ENCODE peak calls at places on chromosome 3, in six cellular contexts. D is esophagus muscularis mucosa, M is epithelial cell of esophagus, J is chondrocyte, T is AG04450, Y is tibial nerve. O is an unnamed sample.
A peak's percentile ranks its signal among the peaks of the same experiment; 100 is the strongest.

GRCh38 chr3:71723452-71724170 is 1.6 kb downstream of the EIF4E3 start:
- DNase-seq in T (no peak), M (no peak), D (no peak), J (no peak), Y (no peak), O (no peak)

GRCh38 chr3:66302288-66302687 is 81.5 kb downstream of the SLC25A26 start:
- DNase-seq in Y (no peak), D (no peak), J (no peak), T (no peak), M (no peak), O (no peak)

GRCh38 chr3:185979721-185980121 is 41.9 kb upstream of the TRA2B start:
- DNase-seq in T (no peak), J (no peak), D (no peak), Y (no peak), M (no peak), O (no peak)

GRCh38 chr3:31785734-31786133 is 195.3 kb downstream of the OSBPL10 start:
- DNase-seq in M (peak; percentile 60), T (no peak), J (no peak), Y (no peak), D (no peak), O (no peak)

GRCh38 chr3:107969994-107970896 is 120.6 kb downstream of the CD47 start:
- DNase-seq in D (no peak), T (no peak), J (no peak), Y (no peak), M (peak; percentile 52), O (peak; percentile 85)

GRCh38 chr3:190101320-190102117 is 19.2 kb downstream of the P3H2 start:
- DNase-seq in M (no peak), Y (no peak), T (no peak), J (no peak), D (no peak), O (peak; percentile 53)

GRCh38 chr3:1703169-1703568 is 395.5 kb upstream of the CNTN4 start:
- DNase-seq in J (no peak), T (no peak), D (no peak), M (no peak), Y (no peak), O (no peak)

GRCh38 chr3:132568427-132568826 is 28.6 kb upstream of the ACKR4 start:
- DNase-seq in D (no peak), Y (no peak), T (no peak), J (no peak), M (no peak), O (no peak)

GRCh38 chr3:133238015-133238414 is 161.8 kb upstream of the BFSP2 start:
- DNase-seq in Y (no peak), J (no peak), D (no peak), M (no peak), T (no peak), O (peak; percentile 4)

GRCh38 chr3:120642368-120642948 is 39.6 kb downstream of the HGD start:
- DNase-seq in J (no peak), M (no peak), Y (no peak), T (peak; percentile 58), D (no peak), O (peak; percentile 52)

GRCh38 chr3:42204867-42205599 is 61.0 kb downstream of the CCK start:
- DNase-seq in Y (no peak), D (no peak), T (no peak), M (no peak), J (no peak), O (no peak)

GRCh38 chr3:49722896-49723295 is 855 bp downstream of the GMPPB start:
- DNase-seq in M (no peak), Y (no peak), J (no peak), T (no peak), D (no peak), O (no peak)

GRCh38 chr3:128607710-128608048 is 42.9 kb downstream of the RPN1 start:
- DNase-seq in Y (no peak), D (no peak), M (no peak), T (no peak), J (no peak), O (no peak)

GRCh38 chr3:80190051-80190450 is 422.3 kb upstream of the ROBO1 start:
- DNase-seq in T (no peak), M (peak; percentile 77), D (no peak), Y (no peak), J (no peak), O (peak; percentile 87)

GRCh38 chr3:155602307-155602706 is 142.6 kb downstream of the PLCH1 start:
- DNase-seq in J (no peak), T (no peak), M (no peak), Y (no peak), D (no peak), O (no peak)

GRCh38 chr3:47416041-47416440 is 35.2 kb downstream of the PTPN23 start:
- DNase-seq in M (no peak), T (no peak), Y (no peak), J (no peak), D (no peak), O (no peak)

GRCh38 chr3:100041328-100041749 is 73.0 kb downstream of the FILIP1L start:
- DNase-seq in M (peak; percentile 76), D (no peak), J (no peak), Y (peak; percentile 36), T (peak; percentile 77), O (peak; percentile 98)

GRCh38 chr3:171749128-171749527 is 61.2 kb downstream of the PLD1 start:
- DNase-seq in M (no peak), J (no peak), Y (no peak), T (no peak), D (no peak), O (peak; percentile 56)

GRCh38 chr3:38210141-38210757 is 44.9 kb downstream of the OXSR1 start:
- DNase-seq in D (no peak), Y (no peak), T (no peak), J (no peak), M (no peak), O (no peak)

GRCh38 chr3:100662113-100662823 is 47.0 kb upstream of the TFG start:
- DNase-seq in D (no peak), M (no peak), J (no peak), T (no peak), Y (no peak), O (peak; percentile 22)

GRCh38 chr3:47855461-47856383 is 52.8 kb downstream of the DHX30 start:
- DNase-seq in Y (no peak), J (peak; percentile 67), T (no peak), M (no peak), D (no peak), O (no peak)

GRCh38 chr3:189001559-189001958 is 170.2 kb upstream of the TPRG1 start:
- DNase-seq in J (no peak), M (peak; percentile 87), Y (no peak), D (no peak), T (peak; percentile 29), O (peak; percentile 70)

GRCh38 chr3:185537369-185537970 is 14.9 kb downstream of the LIPH start:
- DNase-seq in D (peak; percentile 92), J (no peak), Y (peak; percentile 60), T (no peak), M (peak; percentile 99), O (peak; percentile 77)

GRCh38 chr3:38662544-38662943 is 13.1 kb upstream of the SCN5A start:
- DNase-seq in J (no peak), T (no peak), D (no peak), M (peak; percentile 73), Y (no peak), O (peak; percentile 45)

GRCh38 chr3:53065841-53066480 is 20.1 kb upstream of the SFMBT1 start:
- DNase-seq in D (no peak), T (no peak), M (no peak), Y (no peak), J (no peak), O (no peak)

GRCh38 chr3:121660356-121661171 is at the start of gene HCLS1:
- DNase-seq in J (no peak), D (no peak), Y (peak; percentile 41), T (no peak), M (peak; percentile 20), O (peak; percentile 12)

GRCh38 chr3:81245043-81245442 is 516.4 kb downstream of the GBE1 start:
- DNase-seq in Y (no peak), J (no peak), D (no peak), M (no peak), T (no peak), O (peak; percentile 54)

GRCh38 chr3:62833538-62833937 is 41.7 kb downstream of the CADPS start:
- DNase-seq in J (no peak), T (no peak), D (no peak), Y (no peak), M (peak; percentile 20), O (no peak)
- TF ChIP-seq CTCF in J (peak; percentile 48), T (peak; percentile 40), D (no peak), Y (no peak), M (peak; percentile 51), O (no peak)

GRCh38 chr3:60755094-60755493 is 496.2 kb downstream of the FHIT start:
- DNase-seq in Y (no peak), J (no peak), T (no peak), D (no peak), M (peak; percentile 6), O (no peak)
- TF ChIP-seq CTCF in Y (no peak), J (peak; percentile 43), T (no peak), D (no peak), M (peak; percentile 8), O (no peak)

GRCh38 chr3:184338538-184338945 is 1.1 kb downstream of the FAM131A start:
- DNase-seq in Y (peak; percentile 78), M (peak; percentile 72), T (peak; percentile 51), J (no peak), D (no peak), O (peak; percentile 86)
- TF ChIP-seq CTCF in Y (peak; percentile 34), M (no peak), T (peak; percentile 28), J (peak; percentile 41), D (no peak), O (peak; percentile 35)

GRCh38 chr3:135516143-135516542 is 449.4 kb upstream of the PPP2R3A start:
- DNase-seq in J (no peak), M (no peak), T (no peak), D (peak; percentile 84), Y (no peak), O (no peak)
- TF ChIP-seq CTCF in J (peak; percentile 28), M (no peak), T (peak; percentile 36), D (no peak), Y (no peak), O (peak; percentile 45)

DNA sequence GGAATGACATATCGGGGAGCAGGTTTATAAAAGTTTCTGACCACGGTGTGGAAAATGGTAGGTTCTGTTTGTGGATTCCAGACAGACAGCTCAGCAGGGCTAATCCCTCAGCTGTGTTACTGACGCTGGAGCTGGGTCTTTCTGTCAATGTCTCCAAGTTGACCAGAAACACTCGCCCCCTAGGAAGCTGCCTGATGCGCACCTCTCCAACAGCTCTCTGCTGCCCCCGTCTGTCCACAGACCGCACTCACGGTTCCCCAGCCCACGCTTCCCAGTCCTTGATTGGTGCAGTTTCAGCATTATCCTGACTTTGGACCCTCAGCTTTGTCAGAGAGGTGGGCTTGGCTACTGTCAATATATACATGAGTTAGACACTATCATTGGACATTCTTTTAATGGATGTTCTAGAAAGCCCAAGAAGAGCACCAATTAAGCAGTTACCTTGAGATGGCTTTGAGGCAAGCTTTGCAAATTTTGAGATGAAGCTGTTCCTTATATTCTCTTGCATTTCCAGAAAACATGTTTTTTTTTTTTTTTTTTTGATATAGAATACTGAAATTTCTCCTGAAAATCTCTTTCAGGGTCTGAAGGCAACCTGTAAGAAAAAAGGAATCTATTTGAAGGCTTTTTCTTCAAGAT is 98.9 kb upstream of the TBC1D5 start:
- DNase-seq in Y (peak; percentile 78), D (no peak), J (no peak), M (peak; percentile 56), T (peak; percentile 27), O (peak; percentile 61)
- TF ChIP-seq CTCF in Y (peak; percentile 89), D (peak; percentile 83), J (peak; percentile 98), M (peak; percentile 96), T (peak; percentile 99), O (peak; percentile 99)